ENCODE peak calls at places on chromosomes 7 and 10, in seven cellular contexts. Z is T follicular helper cell, M is CD14-positive monocyte, I is NCI-H2171 treated with DMSO at 0.1 percent for 48 hours, N is caudate nucleus, V is NCI-H774, L is hepatocyte. A is an unnamed sample.

GRCh38 chr10:61904711-61905445 is 3.4 kb downstream of the ARID5B start:
- DNase-seq in L (peak; percentile 79), M (peak; percentile 76), I (peak; percentile 41), V (no peak), N (no peak), Z (no peak), A (peak; percentile 66)

GRCh38 chr10:102926842-102927241 is 8.7 kb downstream of the CNNM2 start:
- DNase-seq in N (no peak), L (no peak), V (no peak), M (no peak), Z (no peak), I (no peak), A (no peak)

GRCh38 chr10:7836571-7836970 is 18.3 kb downstream of the TAF3 start:
- DNase-seq in V (no peak), M (no peak), N (no peak), L (no peak), I (no peak), Z (no peak), A (no peak)

GRCh38 chr7:97179454-97180104 is 62.1 kb downstream of the SDHAF3 start:
- DNase-seq in Z (peak; percentile 24), V (peak; percentile 56), N (no peak), I (peak; percentile 49), L (peak; percentile 79), M (peak; percentile 49), A (peak; percentile 63)

GRCh38 chr10:10774416-10774815 is 243.3 kb upstream of the CELF2 start:
- DNase-seq in V (no peak), I (no peak), N (no peak), L (no peak), M (no peak), Z (no peak), A (no peak)

GRCh38 chr10:44911081-44911540 is at the start of gene TMEM72:
- DNase-seq in Z (no peak), L (peak; percentile 79), V (no peak), I (no peak), N (no peak), M (peak; percentile 43), A (no peak)

GRCh38 chr10:128110339-128110738 is 15.9 kb downstream of the MKI67 start:
- DNase-seq in V (no peak), I (no peak), N (no peak), L (no peak), Z (no peak), M (no peak), A (no peak)

GRCh38 chr7:100641463-100641859 is at the start of gene TFR2:
- DNase-seq in I (no peak), L (no peak), M (no peak), Z (no peak), N (no peak), V (no peak), A (no peak)

GRCh38 chr7:123865517-123866117 is 20.6 kb downstream of the HYAL4 start:
- DNase-seq in V (peak; percentile 50), N (no peak), M (no peak), L (peak; percentile 81), Z (peak; percentile 9), I (peak; percentile 47), A (peak; percentile 20)

GRCh38 chr10:77285529-77286182 is 352.0 kb downstream of the KCNMA1 start:
- DNase-seq in N (no peak), I (no peak), L (no peak), V (no peak), M (no peak), Z (no peak), A (no peak)

GRCh38 chr10:18607979-18608378 is 43.4 kb downstream of the NSUN6 start:
- DNase-seq in I (no peak), Z (no peak), V (no peak), L (no peak), N (no peak), M (no peak), A (no peak)

GRCh38 chr7:155547161-155547791 is 917 bp upstream of the CNPY1 start:
- DNase-seq in M (no peak), V (no peak), I (no peak), N (no peak), Z (no peak), L (no peak), A (no peak)

GRCh38 chr7:64640504-64640903 is 25.4 kb upstream of the ZNF107 start:
- DNase-seq in Z (no peak), M (no peak), V (no peak), N (no peak), L (no peak), I (no peak), A (no peak)

GRCh38 chr7:111517441-111518037 is 44.8 kb downstream of the IMMP2L start:
- DNase-seq in L (no peak), I (no peak), N (no peak), M (no peak), Z (no peak), V (no peak), A (no peak)

GRCh38 chr7:17593854-17594419 is 295.5 kb downstream of the AHR start:
- DNase-seq in V (no peak), L (no peak), I (no peak), N (no peak), Z (no peak), M (no peak), A (no peak)

GRCh38 chr10:18097524-18097923 is 42.7 kb upstream of the CACNB2 start:
- DNase-seq in Z (no peak), M (no peak), L (no peak), I (no peak), N (no peak), V (no peak), A (no peak)

GRCh38 chr10:133207627-133208026 is 22.4 kb upstream of the UTF1 start:
- DNase-seq in V (no peak), N (no peak), I (no peak), M (no peak), Z (no peak), L (no peak), A (no peak)

GRCh38 chr10:131511391-131511790 is 199.9 kb upstream of the TCERG1L start:
- DNase-seq in M (no peak), L (no peak), Z (no peak), I (no peak), V (no peak), N (no peak), A (no peak)

GRCh38 chr7:158828343-158829020 is 827 bp downstream of the ESYT2 start:
- DNase-seq in N (no peak), M (peak; percentile 47), V (no peak), I (no peak), Z (peak; percentile 12), L (peak; percentile 62), A (peak; percentile 46)

GRCh38 chr7:16344927-16345326 is 76.4 kb downstream of the CRPPA start:
- DNase-seq in V (no peak), L (no peak), Z (no peak), N (no peak), M (no peak), I (no peak), A (no peak)

GRCh38 chr10:110525349-110526260 is 27.9 kb downstream of the DUSP5 start:
- DNase-seq in L (no peak), I (no peak), V (no peak), N (no peak), Z (no peak), M (no peak), A (no peak)

GRCh38 chr7:152383341-152384234 is 52.2 kb downstream of the KMT2C start:
- DNase-seq in L (no peak), V (no peak), Z (no peak), N (no peak), M (peak; percentile 53), I (no peak), A (no peak)